ENCODE peak calls at places on chromosomes 12 and 14, in ten cellular contexts. One of them, this sample, is unnamed.

GRCh38 chr12:29901585-29901984 is 117.8 kb upstream of the TMTC1 start:
- DNase-seq in right atrium auricular region: no peak
- DNase-seq in OCI-LY7: no peak
- DNase-seq in HFFc6: no peak
- DNase-seq in endothelial cell: no peak
- DNase-seq in right lobe of liver: no peak
- DNase-seq in CD14-positive monocyte: no peak
- DNase-seq in sigmoid colon: no peak
- DNase-seq in lower leg skin: no peak
- DNase-seq in heart left ventricle: no peak
- DNase-seq in this sample: no peak

GRCh38 chr12:19181666-19182426 is 52.3 kb downstream of the PLEKHA5 start:
- DNase-seq in right atrium auricular region: no peak
- DNase-seq in OCI-LY7: no peak
- DNase-seq in HFFc6: no peak
- DNase-seq in endothelial cell: no peak
- DNase-seq in right lobe of liver: no peak
- DNase-seq in CD14-positive monocyte: no peak
- DNase-seq in sigmoid colon: no peak
- DNase-seq in lower leg skin: no peak
- DNase-seq in heart left ventricle: no peak
- DNase-seq in this sample: no peak

GRCh38 chr14:101020971-101021370 is 117.4 kb upstream of the RTL1 start:
- DNase-seq in right atrium auricular region: peak; percentile 23
- DNase-seq in OCI-LY7: no peak
- DNase-seq in HFFc6: no peak
- DNase-seq in endothelial cell: no peak
- DNase-seq in right lobe of liver: peak; percentile 30
- DNase-seq in CD14-positive monocyte: peak; percentile 29
- DNase-seq in sigmoid colon: peak; percentile 50
- DNase-seq in lower leg skin: peak; percentile 42
- DNase-seq in heart left ventricle: no peak
- DNase-seq in this sample: no peak

GRCh38 chr12:87779016-87779415 is 250.2 kb downstream of the C12orf50 start:
- DNase-seq in right atrium auricular region: no peak
- DNase-seq in OCI-LY7: no peak
- DNase-seq in HFFc6: no peak
- DNase-seq in endothelial cell: no peak
- DNase-seq in right lobe of liver: no peak
- DNase-seq in CD14-positive monocyte: no peak
- DNase-seq in sigmoid colon: no peak
- DNase-seq in lower leg skin: no peak
- DNase-seq in heart left ventricle: no peak
- DNase-seq in this sample: no peak

GRCh38 chr14:57870686-57871457 is 5.0 kb upstream of the SLC35F4 start:
- DNase-seq in right atrium auricular region: no peak
- DNase-seq in OCI-LY7: no peak
- DNase-seq in HFFc6: no peak
- DNase-seq in endothelial cell: no peak
- DNase-seq in right lobe of liver: no peak
- DNase-seq in CD14-positive monocyte: no peak
- DNase-seq in sigmoid colon: no peak
- DNase-seq in lower leg skin: no peak
- DNase-seq in heart left ventricle: no peak
- DNase-seq in this sample: no peak

GRCh38 chr12:67966560-67966959 is 22.7 kb upstream of the IFNG-AS1 start:
- DNase-seq in right atrium auricular region: no peak
- DNase-seq in OCI-LY7: peak; percentile 53
- DNase-seq in HFFc6: no peak
- DNase-seq in endothelial cell: no peak
- DNase-seq in right lobe of liver: no peak
- DNase-seq in CD14-positive monocyte: no peak
- DNase-seq in sigmoid colon: no peak
- DNase-seq in lower leg skin: no peak
- DNase-seq in heart left ventricle: no peak
- DNase-seq in this sample: no peak

GRCh38 chr12:46664771-46665287 is 161.0 kb downstream of the SLC38A4 start:
- DNase-seq in right atrium auricular region: no peak
- DNase-seq in OCI-LY7: no peak
- DNase-seq in HFFc6: peak; percentile 87
- DNase-seq in endothelial cell: no peak
- DNase-seq in right lobe of liver: no peak
- DNase-seq in CD14-positive monocyte: peak; percentile 62
- DNase-seq in sigmoid colon: no peak
- DNase-seq in lower leg skin: no peak
- DNase-seq in heart left ventricle: no peak
- DNase-seq in this sample: peak; percentile 67

GRCh38 chr12:69653703-69654102 is 43.0 kb upstream of the LRRC10 start:
- DNase-seq in right atrium auricular region: no peak
- DNase-seq in OCI-LY7: no peak
- DNase-seq in HFFc6: no peak
- DNase-seq in endothelial cell: no peak
- DNase-seq in right lobe of liver: no peak
- DNase-seq in CD14-positive monocyte: no peak
- DNase-seq in sigmoid colon: no peak
- DNase-seq in lower leg skin: no peak
- DNase-seq in heart left ventricle: no peak
- DNase-seq in this sample: no peak

GRCh38 chr14:54866588-54866987 is 36.0 kb downstream of the GCH1 start:
- DNase-seq in right atrium auricular region: no peak
- DNase-seq in OCI-LY7: no peak
- DNase-seq in HFFc6: no peak
- DNase-seq in endothelial cell: no peak
- DNase-seq in right lobe of liver: no peak
- DNase-seq in CD14-positive monocyte: no peak
- DNase-seq in sigmoid colon: no peak
- DNase-seq in lower leg skin: no peak
- DNase-seq in heart left ventricle: no peak
- DNase-seq in this sample: no peak

GRCh38 chr12:113863455-113863845 is 102.7 kb downstream of the RBM19 start:
- DNase-seq in right atrium auricular region: no peak
- DNase-seq in OCI-LY7: no peak
- DNase-seq in HFFc6: no peak
- DNase-seq in endothelial cell: no peak
- DNase-seq in right lobe of liver: no peak
- DNase-seq in CD14-positive monocyte: no peak
- DNase-seq in sigmoid colon: no peak
- DNase-seq in lower leg skin: no peak
- DNase-seq in heart left ventricle: peak; percentile 28
- DNase-seq in this sample: no peak

GRCh38 chr12:97899956-97900355 is 437.4 kb downstream of the RMST start:
- DNase-seq in right atrium auricular region: no peak
- DNase-seq in OCI-LY7: no peak
- DNase-seq in HFFc6: no peak
- DNase-seq in endothelial cell: no peak
- DNase-seq in right lobe of liver: no peak
- DNase-seq in CD14-positive monocyte: no peak
- DNase-seq in sigmoid colon: no peak
- DNase-seq in lower leg skin: no peak
- DNase-seq in heart left ventricle: no peak
- DNase-seq in this sample: no peak

GRCh38 chr12:47504775-47505446 is 200.9 kb downstream of the RPAP3 start:
- DNase-seq in right atrium auricular region: no peak
- DNase-seq in OCI-LY7: no peak
- DNase-seq in HFFc6: peak; percentile 78
- DNase-seq in endothelial cell: no peak
- DNase-seq in right lobe of liver: no peak
- DNase-seq in CD14-positive monocyte: no peak
- DNase-seq in sigmoid colon: no peak
- DNase-seq in lower leg skin: no peak
- DNase-seq in heart left ventricle: no peak
- DNase-seq in this sample: no peak

GRCh38 chr12:52200086-52200782 is 8.4 kb upstream of the KRT80 start:
- DNase-seq in right atrium auricular region: no peak
- DNase-seq in OCI-LY7: no peak
- DNase-seq in HFFc6: no peak
- DNase-seq in endothelial cell: no peak
- DNase-seq in right lobe of liver: no peak
- DNase-seq in CD14-positive monocyte: peak; percentile 35
- DNase-seq in sigmoid colon: no peak
- DNase-seq in lower leg skin: no peak
- DNase-seq in heart left ventricle: peak; percentile 39
- DNase-seq in this sample: no peak

GRCh38 chr12:34391771-34392581 is 369.7 kb downstream of the ALG10 start:
- DNase-seq in right atrium auricular region: peak; percentile 47
- DNase-seq in OCI-LY7: no peak
- DNase-seq in HFFc6: no peak
- DNase-seq in endothelial cell: no peak
- DNase-seq in right lobe of liver: peak; percentile 27
- DNase-seq in CD14-positive monocyte: peak; percentile 21
- DNase-seq in sigmoid colon: peak; percentile 55
- DNase-seq in lower leg skin: peak; percentile 59
- DNase-seq in heart left ventricle: peak; percentile 60
- DNase-seq in this sample: no peak

DNA sequence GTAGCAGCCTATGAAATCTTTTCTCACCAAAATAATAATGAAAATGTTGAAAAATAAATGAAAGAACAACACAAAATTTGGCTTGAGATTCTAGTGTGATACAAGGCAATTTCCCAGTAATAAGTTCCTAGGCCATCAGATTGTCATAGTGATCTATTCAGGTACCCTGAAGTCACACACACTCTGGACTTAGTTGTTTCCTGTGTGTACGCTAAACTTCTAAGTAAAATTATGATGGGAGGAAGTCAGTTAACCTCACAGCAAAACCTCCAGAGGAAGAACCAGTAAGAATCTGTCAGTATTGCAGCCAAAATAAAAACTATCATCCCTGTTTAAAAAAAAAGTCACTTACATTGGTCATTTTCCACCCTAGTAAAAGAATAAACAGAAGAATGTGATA is 81.9 kb downstream of the DBX2 start:
- DNase-seq in right atrium auricular region: no peak
- DNase-seq in OCI-LY7: no peak
- DNase-seq in HFFc6: no peak
- DNase-seq in endothelial cell: no peak
- DNase-seq in right lobe of liver: no peak
- DNase-seq in CD14-positive monocyte: no peak
- DNase-seq in sigmoid colon: no peak
- DNase-seq in lower leg skin: no peak
- DNase-seq in heart left ventricle: no peak
- DNase-seq in this sample: no peak
- TF ChIP-seq CTCF in right atrium auricular region: no peak
- TF ChIP-seq CTCF in OCI-LY7: no peak
- TF ChIP-seq CTCF in HFFc6: no peak
- TF ChIP-seq CTCF in endothelial cell: no peak
- TF ChIP-seq CTCF in right lobe of liver: no peak
- TF ChIP-seq CTCF in CD14-positive monocyte: no peak
- TF ChIP-seq CTCF in sigmoid colon: no peak
- TF ChIP-seq CTCF in lower leg skin: no peak
- TF ChIP-seq CTCF in heart left ventricle: no peak
- TF ChIP-seq CTCF in this sample: no peak

GRCh38 chr12:63764481-63764880 is 15.2 kb upstream of the RXYLT1 start:
- DNase-seq in right atrium auricular region: no peak
- DNase-seq in OCI-LY7: no peak
- DNase-seq in HFFc6: no peak
- DNase-seq in endothelial cell: no peak
- DNase-seq in right lobe of liver: no peak
- DNase-seq in CD14-positive monocyte: no peak
- DNase-seq in sigmoid colon: no peak
- DNase-seq in lower leg skin: no peak
- DNase-seq in heart left ventricle: no peak
- DNase-seq in this sample: no peak

GRCh38 chr12:63770375-63770774 is 9.3 kb upstream of the RXYLT1 start:
- DNase-seq in right atrium auricular region: no peak
- DNase-seq in OCI-LY7: no peak
- DNase-seq in HFFc6: no peak
- DNase-seq in endothelial cell: no peak
- DNase-seq in right lobe of liver: no peak
- DNase-seq in CD14-positive monocyte: no peak
- DNase-seq in sigmoid colon: no peak
- DNase-seq in lower leg skin: no peak
- DNase-seq in heart left ventricle: no peak
- DNase-seq in this sample: no peak

DNA sequence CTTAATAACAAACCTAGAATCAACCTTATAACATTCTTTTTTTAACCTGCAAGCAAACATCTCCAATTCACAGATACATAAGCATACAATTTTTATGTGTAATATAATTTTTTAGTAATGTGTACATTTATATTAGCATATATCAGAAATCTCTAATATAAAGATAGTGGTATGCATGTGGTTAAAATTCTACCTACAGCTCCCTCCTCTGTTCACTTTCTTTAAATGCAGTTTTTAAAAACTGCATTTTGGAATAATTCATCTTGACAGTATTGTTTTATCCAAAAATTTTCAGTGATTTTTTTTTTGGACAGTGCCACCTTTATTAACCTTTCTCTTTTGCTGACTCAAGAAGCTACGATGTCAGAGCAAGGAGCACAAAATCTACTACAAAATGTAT is 13.2 kb upstream of the RXYLT1 start:
- DNase-seq in right atrium auricular region: no peak
- DNase-seq in OCI-LY7: no peak
- DNase-seq in HFFc6: no peak
- DNase-seq in endothelial cell: no peak
- DNase-seq in right lobe of liver: no peak
- DNase-seq in CD14-positive monocyte: no peak
- DNase-seq in sigmoid colon: no peak
- DNase-seq in lower leg skin: no peak
- DNase-seq in heart left ventricle: no peak
- DNase-seq in this sample: no peak
- TF ChIP-seq CTCF in right atrium auricular region: peak; percentile 36
- TF ChIP-seq CTCF in OCI-LY7: peak; percentile 59
- TF ChIP-seq CTCF in HFFc6: peak; percentile 61
- TF ChIP-seq CTCF in endothelial cell: peak; percentile 21
- TF ChIP-seq CTCF in right lobe of liver: no peak
- TF ChIP-seq CTCF in CD14-positive monocyte: peak; percentile 17
- TF ChIP-seq CTCF in sigmoid colon: no peak
- TF ChIP-seq CTCF in lower leg skin: no peak
- TF ChIP-seq CTCF in heart left ventricle: peak; percentile 8
- TF ChIP-seq CTCF in this sample: peak; percentile 27

DNA sequence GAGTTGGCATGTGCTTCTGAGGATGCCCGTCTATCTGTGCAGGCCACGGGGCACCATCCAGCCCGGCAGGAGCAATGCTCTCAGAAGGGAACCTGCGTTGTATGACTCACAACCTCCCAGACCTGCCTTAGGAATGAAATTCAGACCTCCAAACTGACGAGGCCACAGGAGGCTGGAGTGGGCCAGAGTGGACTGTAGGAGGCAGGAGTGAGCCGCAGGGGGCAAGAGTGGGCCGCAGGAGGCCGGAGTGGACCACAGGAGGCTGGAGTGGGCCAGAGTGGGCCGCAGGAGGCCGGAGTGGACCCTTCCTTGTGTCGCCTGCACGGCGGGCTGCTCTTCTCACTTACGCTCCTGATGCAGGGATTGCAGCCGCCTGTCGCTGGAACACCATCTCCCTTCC is 11.1 kb upstream of the FBRSL1 start:
- DNase-seq in right atrium auricular region: no peak
- DNase-seq in OCI-LY7: no peak
- DNase-seq in HFFc6: no peak
- DNase-seq in endothelial cell: no peak
- DNase-seq in right lobe of liver: no peak
- DNase-seq in CD14-positive monocyte: no peak
- DNase-seq in sigmoid colon: no peak
- DNase-seq in lower leg skin: no peak
- DNase-seq in heart left ventricle: no peak
- DNase-seq in this sample: no peak
- TF ChIP-seq CTCF in right atrium auricular region: no peak
- TF ChIP-seq CTCF in OCI-LY7: peak; percentile 27
- TF ChIP-seq CTCF in HFFc6: peak; percentile 43
- TF ChIP-seq CTCF in endothelial cell: no peak
- TF ChIP-seq CTCF in right lobe of liver: no peak
- TF ChIP-seq CTCF in CD14-positive monocyte: peak; percentile 25
- TF ChIP-seq CTCF in sigmoid colon: no peak
- TF ChIP-seq CTCF in lower leg skin: no peak
- TF ChIP-seq CTCF in heart left ventricle: no peak
- TF ChIP-seq CTCF in this sample: no peak

GRCh38 chr12:122349078-122349477 is 73.4 kb downstream of the CLIP1 start:
- DNase-seq in right atrium auricular region: no peak
- DNase-seq in OCI-LY7: no peak
- DNase-seq in HFFc6: no peak
- DNase-seq in endothelial cell: no peak
- DNase-seq in right lobe of liver: no peak
- DNase-seq in CD14-positive monocyte: no peak
- DNase-seq in sigmoid colon: no peak
- DNase-seq in lower leg skin: no peak
- DNase-seq in heart left ventricle: no peak
- DNase-seq in this sample: no peak
- TF ChIP-seq CTCF in right atrium auricular region: no peak
- TF ChIP-seq CTCF in OCI-LY7: no peak
- TF ChIP-seq CTCF in HFFc6: no peak
- TF ChIP-seq CTCF in endothelial cell: no peak
- TF ChIP-seq CTCF in right lobe of liver: no peak
- TF ChIP-seq CTCF in CD14-positive monocyte: no peak
- TF ChIP-seq CTCF in sigmoid colon: no peak
- TF ChIP-seq CTCF in lower leg skin: no peak
- TF ChIP-seq CTCF in heart left ventricle: no peak
- TF ChIP-seq CTCF in this sample: no peak

This sample was measured in AG09319.